ENCODE peak calls at places on chromosomes 2 and 18, in five cellular contexts. N is CD14-positive monocyte; G is AG04449; U is head of caudate nucleus; A is CD8-positive, alpha-beta memory T cell. B is an unnamed sample.

GRCh38 chr18:58078889-58079573 is 35.0 kb downstream of the NEDD4L start:
- DNase-seq in N (no peak), G (no peak), U (no peak), A (no peak), B (no peak)

GRCh38 chr2:160695402-160696060 is 201.9 kb upstream of the RBMS1 start:
- DNase-seq in N (no peak), G (no peak), U (no peak), A (no peak), B (no peak)

GRCh38 chr2:69911985-69912563 is 2.8 kb upstream of the MXD1 start:
- DNase-seq in N (no peak), G (no peak), U (no peak), A (peak), B (no peak)

GRCh38 chr2:170224692-170225091 is 46.7 kb downstream of the MYO3B start:
- DNase-seq in N (no peak), G (no peak), U (no peak), A (no peak), B (no peak)

GRCh38 chr2:140863713-140864112 is 1267.1 kb downstream of the LRP1B start:
- DNase-seq in N (no peak), G (no peak), U (no peak), A (no peak), B (no peak)

GRCh38 chr18:45526120-45526841 is 89.0 kb upstream of the SLC14A2 start:
- DNase-seq in N (no peak), G (no peak), U (no peak), A (no peak), B (no peak)

GRCh38 chr2:53829252-53829651 is 30.5 kb downstream of the GPR75 start:
- DNase-seq in N (no peak), G (no peak), U (no peak), A (no peak), B (no peak)

GRCh38 chr2:108968619-108969018 is 20.4 kb downstream of the EDAR start:
- DNase-seq in N (no peak), G (no peak), U (no peak), A (no peak), B (no peak)

GRCh38 chr2:123438277-123439050 is 586.6 kb upstream of the CNTNAP5 start:
- DNase-seq in N (no peak), G (no peak), U (no peak), A (no peak), B (no peak)

B was measured in effector memory CD4-positive, alpha-beta T cell.